ENCODE peak calls at places on chromosomes 13 and 19, in four cellular contexts. P is GM23338, N is transverse colon, X is upper lobe of left lung. Y is an unnamed sample.
A peak's percentile ranks its signal among the peaks of the same experiment; 100 is the strongest.

GRCh38 chr19:35080613-35081170 is 34.9 kb upstream of the FXYD3 start:
- DNase-seq in P (no peak), N (no peak), X (no peak), Y (no peak)

GRCh38 chr13:103812558-103812957 is 746.3 kb upstream of the SLC10A2 start:
- DNase-seq in P (no peak), N (no peak), X (no peak), Y (no peak)

GRCh38 chr13:41452462-41452861 is 4.9 kb upstream of the RGCC start:
- DNase-seq in P (no peak), N (no peak), X (no peak), Y (no peak)

GRCh38 chr13:92414851-92415250 is 811.8 kb upstream of the GPC6 start:
- DNase-seq in P (no peak), N (no peak), X (no peak), Y (no peak)

GRCh38 chr13:76735641-76736040 is 150.6 kb downstream of the KCTD12 start:
- DNase-seq in P (no peak), N (no peak), X (no peak), Y (no peak)

GRCh38 chr13:40994581-40995230 is 24.4 kb downstream of the ELF1 start:
- DNase-seq in P (no peak), N (no peak), X (no peak), Y (no peak)

GRCh38 chr13:75761373-75761772 is 125.2 kb downstream of the LMO7 start:
- DNase-seq in P (no peak), N (no peak), X (no peak), Y (no peak)

GRCh38 chr13:47480121-47480520 is 521.0 kb downstream of the SUCLA2 start:
- DNase-seq in P (no peak), N (no peak), X (no peak), Y (no peak)

GRCh38 chr13:112880976-112881540 is 88.0 kb upstream of the MCF2L start:
- DNase-seq in P (no peak), N (no peak), X (peak; percentile 20), Y (no peak)

GRCh38 chr13:46553886-46554855 is 1.2 kb downstream of the LRCH1 start:
- DNase-seq in P (peak; percentile 78), N (peak; percentile 78), X (peak; percentile 80), Y (peak; percentile 68)

GRCh38 chr19:7636691-7637373 is at the start of gene STXBP2:
- DNase-seq in P (peak; percentile 91), N (peak; percentile 93), X (peak; percentile 90), Y (peak; percentile 86)

GRCh38 chr19:55446060-55446459 is 3.0 kb upstream of the SHISA7 start:
- DNase-seq in P (no peak), N (no peak), X (no peak), Y (peak; percentile 18)

GRCh38 chr19:53898680-53899341 is 10.3 kb upstream of the CACNG7 start:
- DNase-seq in P (peak; percentile 100), N (no peak), X (no peak), Y (no peak)

GRCh38 chr13:33197551-33197971 is 88.0 kb downstream of the STARD13 start:
- DNase-seq in P (no peak), N (no peak), X (no peak), Y (no peak)

GRCh38 chr13:79904581-79904980 is 423.6 kb downstream of the NDFIP2 start:
- DNase-seq in P (no peak), N (no peak), X (no peak), Y (no peak)

GRCh38 chr19:49875801-49876421 is 1.2 kb downstream of the AKT1S1 start:
- DNase-seq in P (peak; percentile 83), N (peak; percentile 62), X (peak; percentile 66), Y (peak; percentile 57)

GRCh38 chr19:28619842-28620429 is 593.0 kb downstream of the UQCRFS1 start:
- DNase-seq in P (no peak), N (no peak), X (no peak), Y (no peak)

GRCh38 chr19:13300421-13301030 is 150.3 kb downstream of the IER2 start:
- DNase-seq in P (no peak), N (no peak), X (no peak), Y (no peak)

GRCh38 chr13:33207616-33207964 is 78.0 kb downstream of the STARD13 start:
- DNase-seq in P (no peak), N (no peak), X (no peak), Y (peak; percentile 58)

GRCh38 chr19:6519289-6519688 is 11.5 kb upstream of the TNFSF9 start:
- DNase-seq in P (no peak), N (no peak), X (no peak), Y (no peak)

GRCh38 chr13:111404746-111405145 is 84.3 kb downstream of the TEX29 start:
- DNase-seq in P (no peak), N (no peak), X (no peak), Y (no peak)

GRCh38 chr19:20039203-20039723 is at the start of gene ZNF682:
- DNase-seq in P (peak; percentile 100), N (peak; percentile 96), X (peak; percentile 94), Y (peak; percentile 97)

GRCh38 chr19:18433039-18433691 is 4.8 kb downstream of the ISYNA1 start:
- DNase-seq in P (peak; percentile 70), N (no peak), X (no peak), Y (no peak)

GRCh38 chr19:53772943-53773342 is 51.2 kb downstream of the NLRP12 start:
- DNase-seq in P (peak; percentile 95), N (peak; percentile 21), X (peak; percentile 41), Y (peak; percentile 65)

GRCh38 chr19:48247212-48247611 is 8.5 kb downstream of the CARD8 start:
- DNase-seq in P (no peak), N (no peak), X (no peak), Y (no peak)

GRCh38 chr19:48252625-48253024 is 3.1 kb downstream of the CARD8 start:
- DNase-seq in P (no peak), N (no peak), X (no peak), Y (no peak)

GRCh38 chr19:48250290-48251025 is 5.3 kb downstream of the CARD8 start:
- DNase-seq in P (no peak), N (no peak), X (no peak), Y (no peak)

GRCh38 chr19:48248081-48248833 is 7.5 kb downstream of the CARD8 start:
- DNase-seq in P (no peak), N (no peak), X (no peak), Y (no peak)

DNA sequence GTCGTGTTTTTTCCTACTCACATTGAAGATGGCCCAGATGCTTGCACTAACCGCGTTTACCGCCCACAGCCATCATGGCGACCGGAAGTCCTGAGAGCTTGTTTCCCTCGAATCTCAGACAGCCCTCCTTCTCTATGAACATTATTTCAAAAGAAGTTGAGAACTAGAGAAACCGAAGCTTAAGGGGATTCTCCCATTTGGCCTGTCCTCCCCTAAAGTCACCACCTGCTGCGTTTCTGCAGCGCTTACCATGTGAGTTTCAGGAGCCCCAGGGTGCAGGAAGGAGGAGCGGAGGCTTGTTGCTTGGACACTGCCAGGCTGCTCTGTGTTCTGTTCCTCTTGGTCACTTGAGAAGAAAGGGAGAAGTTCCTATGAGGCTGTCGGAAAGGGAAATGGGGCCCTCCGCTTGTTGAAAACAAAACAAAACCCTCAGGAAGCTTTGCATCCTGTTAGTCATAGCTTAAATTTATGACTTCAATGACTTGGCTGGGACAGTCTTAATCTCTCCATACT is 6.2 kb downstream of the CARD8 start:
- DNase-seq in P (no peak), N (peak; percentile 58), X (peak; percentile 76), Y (no peak)
- TF ChIP-seq POLR2AphosphoS5 in P (no peak), N (peak; percentile 51), X (peak; percentile 81), Y (peak; percentile 29)

GRCh38 chr19:3664879-3665642 is 35.2 kb downstream of the PIP5K1C start:
- DNase-seq in P (no peak), N (no peak), X (no peak), Y (no peak)

GRCh38 chr19:3667037-3667638 is 33.1 kb downstream of the PIP5K1C start:
- DNase-seq in P (no peak), N (no peak), X (no peak), Y (no peak)

GRCh38 chr19:3663838-3664237 is 36.4 kb downstream of the PIP5K1C start:
- DNase-seq in P (no peak), N (no peak), X (no peak), Y (no peak)

GRCh38 chr19:3667766-3668165 is 32.5 kb downstream of the PIP5K1C start:
- DNase-seq in P (no peak), N (no peak), X (no peak), Y (no peak)

GRCh38 chr19:3665681-3666544 is 34.4 kb downstream of the PIP5K1C start:
- DNase-seq in P (peak; percentile 61), N (peak; percentile 70), X (peak; percentile 58), Y (peak; percentile 46)
- TF ChIP-seq POLR2AphosphoS5 in P (no peak), N (no peak), X (no peak), Y (peak; percentile 43)

GRCh38 chr13:59658027-59658735 is 505.5 kb downstream of the DIAPH3 start:
- DNase-seq in P (no peak), N (no peak), X (no peak), Y (no peak)
- TF ChIP-seq POLR2AphosphoS5 in P (no peak), N (no peak), X (no peak), Y (no peak)

GRCh38 chr13:110221331-110221730 is 85.6 kb downstream of the COL4A1 start:
- DNase-seq in P (no peak), N (no peak), X (no peak), Y (no peak)
- TF ChIP-seq POLR2AphosphoS5 in P (no peak), N (no peak), X (no peak), Y (no peak)

GRCh38 chr19:2170219-2170618 is 6.5 kb downstream of the DOT1L start:
- DNase-seq in P (no peak), N (no peak), X (no peak), Y (no peak)

GRCh38 chr19:2173841-2174577 is 10.3 kb downstream of the DOT1L start:
- DNase-seq in P (no peak), N (no peak), X (no peak), Y (no peak)

GRCh38 chr19:2173388-2173787 is 9.7 kb downstream of the DOT1L start:
- DNase-seq in P (no peak), N (no peak), X (no peak), Y (no peak)

GRCh38 chr19:2170987-2171348 is 7.2 kb downstream of the DOT1L start:
- DNase-seq in P (no peak), N (no peak), X (no peak), Y (no peak)

GRCh38 chr19:2171349-2172145 is 7.8 kb downstream of the DOT1L start:
- DNase-seq in P (peak; percentile 72), N (peak; percentile 62), X (peak; percentile 36), Y (no peak)
- TF ChIP-seq POLR2AphosphoS5 in P (no peak), N (no peak), X (no peak), Y (no peak)

GRCh38 chr19:58562126-58563033 is 4.0 kb upstream of the UBE2M start:
- DNase-seq in P (peak; percentile 78), N (no peak), X (no peak), Y (no peak)
- TF ChIP-seq POLR2AphosphoS5 in P (peak; percentile 6), N (no peak), X (no peak), Y (no peak)

DNA sequence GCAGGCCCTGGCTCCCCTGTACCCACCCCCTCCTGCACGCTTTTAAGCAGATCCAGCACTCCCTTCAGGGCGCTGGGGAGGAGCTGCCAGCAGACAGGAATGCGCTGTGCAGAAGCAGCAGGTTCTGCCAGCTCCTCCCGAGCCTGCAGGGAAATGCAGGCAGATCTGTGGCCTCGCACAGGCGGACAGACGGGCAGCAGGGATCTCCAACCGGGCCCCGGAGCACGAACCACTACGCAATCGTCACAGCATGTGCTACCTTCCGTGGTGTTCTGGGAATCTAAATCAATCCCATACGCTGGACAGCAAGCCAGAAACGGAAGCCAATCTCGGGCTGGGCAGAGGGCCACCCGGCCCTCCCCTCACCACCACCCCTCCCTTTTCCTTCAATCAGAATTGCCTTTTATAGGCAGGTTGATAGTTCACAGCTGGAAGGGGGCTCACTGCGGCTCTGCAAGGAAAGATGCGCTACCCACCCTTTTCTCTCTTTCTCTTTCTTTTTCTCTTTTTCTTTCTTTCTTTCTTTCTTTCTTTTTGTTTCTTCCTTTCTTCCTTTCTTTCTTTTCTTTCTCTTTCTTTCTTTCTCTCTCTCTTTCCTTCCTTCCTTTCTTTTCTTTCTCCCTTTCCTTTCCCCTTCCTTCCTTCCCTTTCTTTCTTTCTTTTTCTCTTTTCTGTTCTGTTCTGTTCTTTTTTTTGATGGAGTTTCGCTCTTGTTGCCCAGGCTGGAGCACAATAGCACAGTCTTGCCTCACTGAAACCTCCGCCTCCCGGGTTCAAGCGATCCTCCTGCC is 99.9 kb downstream of the GNG7 start:
- DNase-seq in P (peak; percentile 84), N (peak; percentile 74), X (peak; percentile 81), Y (peak; percentile 90)
- TF ChIP-seq POLR2AphosphoS5 in P (peak; percentile 29), N (peak; percentile 88), X (peak; percentile 86), Y (peak; percentile 95)

Y was measured in prostate gland.